ENCODE peak calls at places on chromosomes 13 and 19, in six cellular contexts. O, Z, U, J, C and G are unnamed samples.

GRCh38 chr13:76852991-76853390 is 33.2 kb downstream of the KCTD12 start:
- DNase-seq in O (no peak), Z (no peak), U (no peak), J (no peak), C (no peak), G (no peak)

GRCh38 chr19:19651076-19651475 is 7.6 kb upstream of the GMIP start:
- DNase-seq in O (no peak), Z (no peak), U (no peak), J (no peak), C (no peak), G (peak; percentile 12)

GRCh38 chr13:46831588-46832194 is 34.7 kb upstream of the ESD start:
- DNase-seq in O (peak; percentile 57), Z (no peak), U (no peak), J (no peak), C (peak; percentile 22), G (no peak)

GRCh38 chr19:55766466-55766865 is 2.5 kb upstream of the RFPL4AL1 start:
- DNase-seq in O (no peak), Z (no peak), U (peak; percentile 5), J (no peak), C (no peak), G (no peak)

GRCh38 chr13:80924596-80924995 is 583.7 kb upstream of the SPRY2 start:
- DNase-seq in O (no peak), Z (no peak), U (no peak), J (no peak), C (no peak), G (no peak)

GRCh38 chr13:65613004-65613403 is 1617.1 kb downstream of the PCDH9 start:
- DNase-seq in O (no peak), Z (no peak), U (no peak), J (no peak), C (peak; percentile 2), G (no peak)

GRCh38 chr13:82749551-82749950 is 1132.7 kb downstream of the SLITRK1 start:
- DNase-seq in O (no peak), Z (no peak), U (no peak), J (no peak), C (no peak), G (no peak)

GRCh38 chr19:12788025-12788681 is 3.1 kb upstream of the JUNB start:
- DNase-seq in O (peak; percentile 55), Z (no peak), U (no peak), J (no peak), C (no peak), G (no peak)

GRCh38 chr19:47309608-47310007 is at the start of gene C5AR1:
- DNase-seq in O (no peak), Z (no peak), U (no peak), J (no peak), C (no peak), G (no peak)

GRCh38 chr19:3136684-3137055 is 837 bp downstream of the GNA15 start:
- DNase-seq in O (no peak), Z (no peak), U (no peak), J (no peak), C (no peak), G (no peak)

GRCh38 chr19:2497186-2497585 is 21.3 kb downstream of the GADD45B start:
- DNase-seq in O (no peak), Z (no peak), U (no peak), J (no peak), C (no peak), G (no peak)

GRCh38 chr13:60448907-60449510 is 52.0 kb downstream of the TDRD3 start:
- DNase-seq in O (peak; percentile 49), Z (no peak), U (no peak), J (no peak), C (peak; percentile 31), G (no peak)

GRCh38 chr13:112331675-112332074 is 44.5 kb upstream of the SPACA7 start:
- DNase-seq in O (no peak), Z (no peak), U (no peak), J (no peak), C (no peak), G (no peak)

GRCh38 chr19:14081797-14082674 is 3.5 kb downstream of the C19orf67 start:
- DNase-seq in O (peak; percentile 44), Z (no peak), U (no peak), J (no peak), C (no peak), G (peak; percentile 37)

GRCh38 chr13:92175330-92175729 is 776.9 kb downstream of the GPC5 start:
- DNase-seq in O (peak; percentile 9), Z (peak; percentile 2), U (no peak), J (no peak), C (peak; percentile 27), G (no peak)

GRCh38 chr13:79593611-79594275 is 112.8 kb downstream of the NDFIP2 start:
- DNase-seq in O (no peak), Z (no peak), U (no peak), J (no peak), C (no peak), G (no peak)

GRCh38 chr13:55229906-55230569 is 1910.7 kb upstream of the PRR20A start:
- DNase-seq in O (no peak), Z (no peak), U (no peak), J (no peak), C (no peak), G (no peak)
- TF ChIP-seq TAF1 in O (no peak), Z (no peak), U (no peak), J (no peak), C (no peak), G (no peak)

GRCh38 chr19:43620061-43621001 is 902 bp upstream of the ZNF428 start:
- DNase-seq in O (peak; percentile 72), Z (no peak), U (no peak), J (no peak), C (no peak), G (no peak)

GRCh38 chr19:43618921-43619261 is 538 bp downstream of the ZNF428 start:
- DNase-seq in O (peak; percentile 77), Z (peak; percentile 68), U (peak; percentile 30), J (no peak), C (peak; percentile 79), G (peak; percentile 51)

GRCh38 chr19:43622070-43622469 is 2.6 kb upstream of the ZNF428 start:
- DNase-seq in O (no peak), Z (no peak), U (no peak), J (no peak), C (no peak), G (no peak)

GRCh38 chr19:43616954-43617353 is 2.5 kb downstream of the ZNF428 start:
- DNase-seq in O (no peak), Z (no peak), U (no peak), J (no peak), C (no peak), G (no peak)

DNA sequence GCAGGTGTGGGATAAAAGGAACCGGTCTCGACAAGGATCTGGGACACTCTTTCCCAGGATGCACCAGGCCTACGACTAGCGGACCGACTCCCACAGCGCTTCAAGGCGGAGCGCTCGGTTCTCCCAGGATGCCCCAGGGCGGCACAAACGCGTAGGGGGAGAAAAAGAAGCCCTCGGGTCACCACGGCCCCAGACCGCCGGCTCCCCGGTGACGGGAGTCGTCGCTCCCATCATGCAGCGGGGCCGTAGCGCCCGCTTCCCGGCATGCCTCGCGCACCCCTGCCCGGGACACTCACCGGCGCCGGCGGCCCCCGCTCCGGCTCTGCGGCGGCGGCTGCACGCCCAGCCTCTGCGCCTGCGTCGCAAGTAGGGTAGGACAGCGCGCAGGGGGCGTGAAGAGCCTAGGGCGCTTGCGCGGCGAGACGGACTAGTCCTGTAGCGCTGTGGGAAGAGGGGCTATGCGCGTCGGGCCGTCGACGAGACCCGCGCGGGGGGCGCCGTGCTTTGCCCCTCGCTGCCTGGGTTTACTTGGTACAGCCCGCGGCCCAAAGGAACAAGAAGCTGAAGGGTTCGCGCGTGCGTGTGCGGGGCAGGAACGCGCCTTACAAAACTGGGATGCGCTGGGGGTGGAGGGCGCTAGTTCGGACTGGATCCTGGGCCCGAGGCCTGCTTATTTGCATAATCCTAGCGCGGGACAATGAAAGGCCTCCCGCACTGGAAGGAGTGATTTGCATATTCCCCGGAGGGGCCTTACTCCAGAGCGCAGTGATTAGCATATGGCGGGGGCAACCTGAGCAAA is at the start of gene ZNF428:
- DNase-seq in O (peak; percentile 97), Z (peak; percentile 93), U (peak; percentile 67), J (peak; percentile 88), C (peak; percentile 87), G (peak; percentile 93)
- TF ChIP-seq POLR2A in O (peak; percentile 92), Z (peak; percentile 82), U (peak; percentile 87), J (no peak), C (peak; percentile 80), G (peak; percentile 88)

GRCh38 chr13:39816936-39817335 is 161.5 kb downstream of the COG6 start:
- DNase-seq in O (no peak), Z (no peak), U (no peak), J (no peak), C (no peak), G (no peak)
- TF ChIP-seq POLR2AphosphoS5 in O (no peak), Z (no peak), U (no peak), J (no peak), C (no peak), G (no peak)

DNA sequence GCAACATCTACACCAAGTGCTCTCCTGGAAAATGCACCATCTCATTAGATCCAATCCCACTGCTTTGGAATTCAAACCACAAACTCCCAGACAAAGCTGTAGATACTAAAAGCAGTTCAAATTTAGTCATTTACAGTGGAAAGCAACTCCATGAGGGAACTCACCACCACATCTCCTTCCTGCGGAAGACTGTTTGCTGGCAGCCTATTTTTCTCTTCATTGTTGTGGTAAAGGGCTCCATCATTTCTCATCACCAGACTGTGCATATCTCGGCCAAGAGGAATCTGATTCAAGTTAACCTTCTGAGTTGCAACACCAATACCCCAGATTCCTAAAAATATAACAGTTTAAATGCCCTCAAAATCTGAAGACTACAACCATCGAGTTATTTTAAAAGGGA is 8.4 kb downstream of the SPRYD7 start:
- DNase-seq in O (no peak), Z (no peak), U (no peak), J (no peak), C (no peak), G (no peak)
- TF ChIP-seq TAF1 in O (no peak), Z (no peak), U (no peak), J (no peak), C (no peak), G (no peak)

GRCh38 chr19:23249911-23250649 is at the start of gene ZNF724:
- DNase-seq in O (peak; percentile 80), Z (peak; percentile 82), U (peak; percentile 95), J (peak; percentile 94), C (peak; percentile 97), G (peak; percentile 83)
- TF ChIP-seq POLR2A in O (peak; percentile 25), Z (peak; percentile 76), U (peak; percentile 87), J (peak; percentile 79), C (peak; percentile 84), G (peak; percentile 89)

DNA sequence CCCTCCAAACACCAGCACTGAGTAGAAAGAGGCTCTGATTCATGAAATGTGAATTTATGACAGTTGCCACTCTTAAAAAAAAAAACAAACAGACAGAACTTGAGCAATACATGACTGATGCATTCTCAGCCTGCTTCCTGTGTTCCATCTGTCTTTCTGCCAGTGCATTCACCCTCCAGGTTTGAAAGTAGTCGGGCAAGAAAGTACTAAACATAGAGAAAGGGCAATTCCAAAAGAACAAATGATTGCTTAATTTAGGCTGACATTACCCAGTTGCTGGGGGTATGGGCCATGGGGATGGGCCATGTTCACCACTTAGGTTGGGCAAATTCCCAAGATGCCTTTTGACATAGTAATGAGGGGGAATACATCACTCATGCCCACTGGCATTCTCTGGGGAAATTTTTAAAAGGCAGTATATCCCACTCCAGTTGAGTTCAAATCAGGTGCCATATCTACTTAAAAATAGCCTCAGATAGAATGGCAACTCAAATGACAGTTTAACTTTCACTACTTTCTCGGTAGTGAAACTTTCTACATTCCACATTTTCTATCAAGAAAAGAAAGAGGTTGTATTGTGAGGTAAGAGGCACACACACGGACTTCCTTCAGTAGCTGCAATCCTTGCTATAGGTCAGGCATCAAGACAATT is 5.5 kb downstream of the STARD13 start:
- DNase-seq in O (no peak), Z (no peak), U (no peak), J (no peak), C (peak; percentile 47), G (no peak)
- TF ChIP-seq POLR2AphosphoS5 in O (no peak), Z (no peak), U (no peak), J (no peak), C (no peak), G (no peak)